ENCODE peak calls at places on chromosomes 16 and 17, in five cellular contexts. One of them, this sample, is unnamed.

GRCh38 chr17:17445925-17446665 is 30.7 kb upstream of the MED9 start:
- DNase-seq in neural progenitor cell: no peak
- DNase-seq in keratinocyte: peak; percentile 28
- DNase-seq in dorsolateral prefrontal cortex: no peak
- DNase-seq in MM.1S: no peak
- DNase-seq in this sample: peak; percentile 86

GRCh38 chr17:73209436-73209835 is 16.6 kb downstream of the COG1 start:
- DNase-seq in neural progenitor cell: no peak
- DNase-seq in keratinocyte: no peak
- DNase-seq in dorsolateral prefrontal cortex: no peak
- DNase-seq in MM.1S: no peak
- DNase-seq in this sample: no peak

GRCh38 chr17:77083547-77083946 is 57.2 kb upstream of the SEC14L1 start:
- DNase-seq in neural progenitor cell: no peak
- DNase-seq in keratinocyte: no peak
- DNase-seq in dorsolateral prefrontal cortex: no peak
- DNase-seq in MM.1S: peak; percentile 97
- DNase-seq in this sample: no peak

GRCh38 chr17:80771612-80772005 is 220.0 kb upstream of the CHMP6 start:
- DNase-seq in neural progenitor cell: no peak
- DNase-seq in keratinocyte: no peak
- DNase-seq in dorsolateral prefrontal cortex: no peak
- DNase-seq in MM.1S: no peak
- DNase-seq in this sample: no peak

GRCh38 chr16:16048904-16049582 is 99.6 kb downstream of the ABCC1 start:
- DNase-seq in neural progenitor cell: no peak
- DNase-seq in keratinocyte: no peak
- DNase-seq in dorsolateral prefrontal cortex: no peak
- DNase-seq in MM.1S: no peak
- DNase-seq in this sample: no peak

GRCh38 chr17:8056232-8056975 is 17.5 kb downstream of the ALOX15B start:
- DNase-seq in neural progenitor cell: no peak
- DNase-seq in keratinocyte: peak; percentile 26
- DNase-seq in dorsolateral prefrontal cortex: peak; percentile 49
- DNase-seq in MM.1S: no peak
- DNase-seq in this sample: no peak

GRCh38 chr17:63423251-63423950 is 22.7 kb downstream of the CYB561 start:
- DNase-seq in neural progenitor cell: no peak
- DNase-seq in keratinocyte: no peak
- DNase-seq in dorsolateral prefrontal cortex: no peak
- DNase-seq in MM.1S: no peak
- DNase-seq in this sample: no peak

GRCh38 chr17:66507103-66507923 is 204.9 kb downstream of the PRKCA start:
- DNase-seq in neural progenitor cell: no peak
- DNase-seq in keratinocyte: no peak
- DNase-seq in dorsolateral prefrontal cortex: no peak
- DNase-seq in MM.1S: no peak
- DNase-seq in this sample: peak; percentile 49

GRCh38 chr17:33949100-33949499 is 306.0 kb upstream of the CCL2 start:
- DNase-seq in neural progenitor cell: peak; percentile 70
- DNase-seq in keratinocyte: no peak
- DNase-seq in dorsolateral prefrontal cortex: no peak
- DNase-seq in MM.1S: no peak
- DNase-seq in this sample: no peak

GRCh38 chr17:13088666-13089065 is 70.8 kb upstream of the ELAC2 start:
- DNase-seq in neural progenitor cell: no peak
- DNase-seq in keratinocyte: no peak
- DNase-seq in dorsolateral prefrontal cortex: no peak
- DNase-seq in MM.1S: no peak
- DNase-seq in this sample: no peak

GRCh38 chr17:73393962-73394361 is 82.2 kb upstream of the CDC42EP4 start:
- DNase-seq in neural progenitor cell: no peak
- DNase-seq in keratinocyte: no peak
- DNase-seq in dorsolateral prefrontal cortex: no peak
- DNase-seq in MM.1S: no peak
- DNase-seq in this sample: no peak

GRCh38 chr17:13931111-13931526 is 138.2 kb upstream of the COX10 start:
- DNase-seq in neural progenitor cell: no peak
- DNase-seq in keratinocyte: no peak
- DNase-seq in dorsolateral prefrontal cortex: no peak
- DNase-seq in MM.1S: no peak
- DNase-seq in this sample: peak; percentile 38

GRCh38 chr17:6666077-6666521 is 14.5 kb downstream of the C17orf100 start:
- DNase-seq in neural progenitor cell: peak; percentile 86
- DNase-seq in keratinocyte: no peak
- DNase-seq in dorsolateral prefrontal cortex: peak; percentile 67
- DNase-seq in MM.1S: peak; percentile 63
- DNase-seq in this sample: peak; percentile 63

GRCh38 chr16:527015-527903 is at the start of gene CAPN15:
- DNase-seq in neural progenitor cell: peak; percentile 95
- DNase-seq in keratinocyte: no peak
- DNase-seq in dorsolateral prefrontal cortex: peak; percentile 78
- DNase-seq in MM.1S: peak; percentile 88
- DNase-seq in this sample: peak; percentile 69

GRCh38 chr16:81080233-81080632 is 3.2 kb upstream of the C16orf46 start:
- DNase-seq in neural progenitor cell: no peak
- DNase-seq in keratinocyte: no peak
- DNase-seq in dorsolateral prefrontal cortex: no peak
- DNase-seq in MM.1S: no peak
- DNase-seq in this sample: no peak

DNA sequence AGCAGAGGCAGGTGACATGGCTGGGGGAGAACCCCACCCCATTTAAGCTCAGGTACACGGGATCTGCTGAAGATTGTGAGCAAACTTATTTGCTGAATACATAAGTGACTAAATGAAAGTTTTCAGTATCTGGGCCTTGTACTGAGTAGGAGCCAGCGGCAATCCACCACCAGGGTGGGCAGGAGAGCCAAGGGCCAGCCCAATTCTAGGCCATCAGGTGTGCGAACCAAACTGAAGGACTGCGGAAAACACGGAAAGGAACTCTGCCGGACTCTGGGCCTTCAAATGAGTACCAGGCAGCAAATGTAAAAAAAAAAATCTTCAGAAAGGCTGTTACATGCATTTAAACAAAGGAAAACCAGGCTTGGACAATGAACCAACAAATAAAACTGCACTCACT is 19.7 kb downstream of the ARHGAP17 start:
- DNase-seq in neural progenitor cell: no peak
- DNase-seq in keratinocyte: no peak
- DNase-seq in dorsolateral prefrontal cortex: no peak
- DNase-seq in MM.1S: no peak
- DNase-seq in this sample: no peak
- TF ChIP-seq CTCF in neural progenitor cell: no peak
- TF ChIP-seq CTCF in keratinocyte: no peak
- TF ChIP-seq CTCF in dorsolateral prefrontal cortex: no peak
- TF ChIP-seq CTCF in MM.1S: no peak
- TF ChIP-seq CTCF in this sample: no peak

GRCh38 chr16:48232459-48233040 is 11.6 kb upstream of the LONP2 start:
- DNase-seq in neural progenitor cell: no peak
- DNase-seq in keratinocyte: no peak
- DNase-seq in dorsolateral prefrontal cortex: no peak
- DNase-seq in MM.1S: peak; percentile 54
- DNase-seq in this sample: no peak

GRCh38 chr16:48234630-48235029 is 9.5 kb upstream of the LONP2 start:
- DNase-seq in neural progenitor cell: no peak
- DNase-seq in keratinocyte: no peak
- DNase-seq in dorsolateral prefrontal cortex: no peak
- DNase-seq in MM.1S: no peak
- DNase-seq in this sample: no peak

GRCh38 chr16:48235556-48236136 is 8.5 kb upstream of the LONP2 start:
- DNase-seq in neural progenitor cell: no peak
- DNase-seq in keratinocyte: no peak
- DNase-seq in dorsolateral prefrontal cortex: no peak
- DNase-seq in MM.1S: no peak
- DNase-seq in this sample: no peak

GRCh38 chr16:48235058-48235555 is 9.0 kb upstream of the LONP2 start:
- DNase-seq in neural progenitor cell: no peak
- DNase-seq in keratinocyte: no peak
- DNase-seq in dorsolateral prefrontal cortex: no peak
- DNase-seq in MM.1S: no peak
- DNase-seq in this sample: no peak

DNA sequence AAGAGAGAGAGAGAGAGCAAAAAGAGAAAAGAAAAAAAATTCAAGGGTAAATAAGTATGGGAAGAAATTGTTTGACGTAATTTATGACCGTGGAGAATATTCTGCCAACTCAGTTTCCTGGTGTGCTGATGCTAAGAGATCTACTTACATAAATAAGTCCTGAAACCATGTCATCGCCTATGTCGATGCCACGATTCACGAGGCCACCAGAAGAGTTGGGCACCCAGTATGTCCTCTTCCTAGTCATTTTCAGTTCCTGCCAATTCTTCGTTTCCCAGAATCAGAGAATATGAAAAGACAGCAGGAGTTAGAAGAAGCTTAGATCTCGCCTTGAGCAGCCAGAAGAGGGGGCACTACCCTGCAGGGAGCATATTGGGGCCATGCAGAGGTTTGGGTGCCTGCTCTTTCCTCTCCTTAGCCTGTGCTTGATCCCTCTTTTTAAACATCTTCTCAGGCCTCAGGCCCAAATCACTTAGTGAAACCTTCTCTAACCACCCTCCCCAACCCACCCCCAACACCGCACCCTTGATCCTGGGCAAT is 12.4 kb upstream of the LONP2 start:
- DNase-seq in neural progenitor cell: peak; percentile 58
- DNase-seq in keratinocyte: no peak
- DNase-seq in dorsolateral prefrontal cortex: no peak
- DNase-seq in MM.1S: peak; percentile 42
- DNase-seq in this sample: no peak
- TF ChIP-seq CTCF in neural progenitor cell: peak; percentile 67
- TF ChIP-seq CTCF in keratinocyte: peak; percentile 68
- TF ChIP-seq CTCF in dorsolateral prefrontal cortex: peak; percentile 29
- TF ChIP-seq CTCF in MM.1S: peak; percentile 40
- TF ChIP-seq CTCF in this sample: peak; percentile 74

GRCh38 chr16:47577029-47577428 is 115.9 kb downstream of the PHKB start:
- DNase-seq in neural progenitor cell: no peak
- DNase-seq in keratinocyte: no peak
- DNase-seq in dorsolateral prefrontal cortex: no peak
- DNase-seq in MM.1S: no peak
- DNase-seq in this sample: no peak

GRCh38 chr16:47584464-47585225 is 123.5 kb downstream of the PHKB start:
- DNase-seq in neural progenitor cell: no peak
- DNase-seq in keratinocyte: no peak
- DNase-seq in dorsolateral prefrontal cortex: no peak
- DNase-seq in MM.1S: no peak
- DNase-seq in this sample: no peak

GRCh38 chr16:47578033-47578432 is 116.9 kb downstream of the PHKB start:
- DNase-seq in neural progenitor cell: no peak
- DNase-seq in keratinocyte: no peak
- DNase-seq in dorsolateral prefrontal cortex: no peak
- DNase-seq in MM.1S: no peak
- DNase-seq in this sample: no peak

GRCh38 chr16:47578573-47578972 is 117.4 kb downstream of the PHKB start:
- DNase-seq in neural progenitor cell: no peak
- DNase-seq in keratinocyte: no peak
- DNase-seq in dorsolateral prefrontal cortex: no peak
- DNase-seq in MM.1S: no peak
- DNase-seq in this sample: no peak

GRCh38 chr16:47581114-47581513 is 120.0 kb downstream of the PHKB start:
- DNase-seq in neural progenitor cell: no peak
- DNase-seq in keratinocyte: no peak
- DNase-seq in dorsolateral prefrontal cortex: no peak
- DNase-seq in MM.1S: no peak
- DNase-seq in this sample: no peak
- TF ChIP-seq CTCF in neural progenitor cell: peak; percentile 16
- TF ChIP-seq CTCF in keratinocyte: no peak
- TF ChIP-seq CTCF in dorsolateral prefrontal cortex: no peak
- TF ChIP-seq CTCF in MM.1S: no peak
- TF ChIP-seq CTCF in this sample: no peak

GRCh38 chr16:50495673-50496072 is 52.5 kb upstream of the NKD1 start:
- DNase-seq in neural progenitor cell: no peak
- DNase-seq in keratinocyte: no peak
- DNase-seq in dorsolateral prefrontal cortex: no peak
- DNase-seq in MM.1S: no peak
- DNase-seq in this sample: no peak

GRCh38 chr16:50491516-50491915 is 56.7 kb upstream of the NKD1 start:
- DNase-seq in neural progenitor cell: no peak
- DNase-seq in keratinocyte: no peak
- DNase-seq in dorsolateral prefrontal cortex: no peak
- DNase-seq in MM.1S: no peak
- DNase-seq in this sample: no peak

GRCh38 chr16:50496990-50497389 is 51.2 kb upstream of the NKD1 start:
- DNase-seq in neural progenitor cell: no peak
- DNase-seq in keratinocyte: no peak
- DNase-seq in dorsolateral prefrontal cortex: no peak
- DNase-seq in MM.1S: no peak
- DNase-seq in this sample: no peak

GRCh38 chr16:50497592-50497991 is 50.6 kb upstream of the NKD1 start:
- DNase-seq in neural progenitor cell: no peak
- DNase-seq in keratinocyte: no peak
- DNase-seq in dorsolateral prefrontal cortex: no peak
- DNase-seq in MM.1S: no peak
- DNase-seq in this sample: no peak

GRCh38 chr16:50494501-50495491 is 53.4 kb upstream of the NKD1 start:
- DNase-seq in neural progenitor cell: no peak
- DNase-seq in keratinocyte: no peak
- DNase-seq in dorsolateral prefrontal cortex: no peak
- DNase-seq in MM.1S: no peak
- DNase-seq in this sample: no peak
- TF ChIP-seq CTCF in neural progenitor cell: no peak
- TF ChIP-seq CTCF in keratinocyte: no peak
- TF ChIP-seq CTCF in dorsolateral prefrontal cortex: no peak
- TF ChIP-seq CTCF in MM.1S: no peak
- TF ChIP-seq CTCF in this sample: no peak

GRCh38 chr17:48901241-48901640 is 7.0 kb upstream of the UBE2Z start:
- DNase-seq in neural progenitor cell: no peak
- DNase-seq in keratinocyte: no peak
- DNase-seq in dorsolateral prefrontal cortex: no peak
- DNase-seq in MM.1S: no peak
- DNase-seq in this sample: no peak
- TF ChIP-seq CTCF in neural progenitor cell: no peak
- TF ChIP-seq CTCF in keratinocyte: no peak
- TF ChIP-seq CTCF in dorsolateral prefrontal cortex: no peak
- TF ChIP-seq CTCF in MM.1S: no peak
- TF ChIP-seq CTCF in this sample: no peak

GRCh38 chr17:55093358-55093757 is 124.8 kb downstream of the STXBP4 start:
- DNase-seq in neural progenitor cell: no peak
- DNase-seq in keratinocyte: no peak
- DNase-seq in dorsolateral prefrontal cortex: no peak
- DNase-seq in MM.1S: no peak
- DNase-seq in this sample: no peak
- TF ChIP-seq CTCF in neural progenitor cell: no peak
- TF ChIP-seq CTCF in keratinocyte: no peak
- TF ChIP-seq CTCF in dorsolateral prefrontal cortex: no peak
- TF ChIP-seq CTCF in MM.1S: no peak
- TF ChIP-seq CTCF in this sample: no peak

GRCh38 chr16:63461248-63461841 is 1425.1 kb upstream of the CDH8 start:
- DNase-seq in neural progenitor cell: peak; percentile 73
- DNase-seq in keratinocyte: no peak
- DNase-seq in dorsolateral prefrontal cortex: no peak
- DNase-seq in MM.1S: peak; percentile 76
- DNase-seq in this sample: peak; percentile 10
- TF ChIP-seq CTCF in neural progenitor cell: peak; percentile 86
- TF ChIP-seq CTCF in keratinocyte: peak; percentile 15
- TF ChIP-seq CTCF in dorsolateral prefrontal cortex: peak; percentile 48
- TF ChIP-seq CTCF in MM.1S: peak; percentile 59
- TF ChIP-seq CTCF in this sample: peak; percentile 51